ENCODE peak calls at places on chromosomes 1 and 21, in five cellular contexts. Q is heart left ventricle, V is NT2/D1, R is Peyer's patch, O is GM23338. C is an unnamed sample.

GRCh38 chr1:226702957-226703831 is 35.9 kb downstream of the ITPKB start:
- DNase-seq in Q (peak; percentile 87), O (peak; percentile 81), R (peak; percentile 77), V (peak; percentile 40), C (peak; percentile 89)

GRCh38 chr21:21463456-21463855 is 465.2 kb downstream of the NCAM2 start:
- DNase-seq in O (peak; percentile 4), V (no peak), R (no peak), Q (no peak), C (no peak)

GRCh38 chr21:31895069-31895851 is 22.4 kb downstream of the HUNK start:
- DNase-seq in R (no peak), V (no peak), O (no peak), Q (no peak), C (no peak)

GRCh38 chr1:62613325-62613727 is 16.0 kb downstream of the ANGPTL3 start:
- DNase-seq in R (no peak), V (no peak), O (no peak), Q (no peak), C (no peak)

GRCh38 chr1:162906485-162906884 is 45.5 kb upstream of the CCDC190 start:
- DNase-seq in R (no peak), O (no peak), Q (no peak), V (no peak), C (no peak)

GRCh38 chr1:172533511-172534116 is 664 bp downstream of the SUCO start:
- DNase-seq in V (peak; percentile 32), O (peak; percentile 36), R (peak; percentile 54), Q (peak; percentile 20), C (peak; percentile 57)

GRCh38 chr1:187070076-187070475 is 241.3 kb downstream of the PLA2G4A start:
- DNase-seq in Q (no peak), V (no peak), O (no peak), R (no peak), C (no peak)

GRCh38 chr1:205319081-205320018 is 2.2 kb downstream of the NUAK2 start:
- DNase-seq in V (no peak), R (peak; percentile 52), Q (peak; percentile 48), O (no peak), C (no peak)

GRCh38 chr21:42461881-42462877 is 33.8 kb downstream of the RSPH1 start:
- DNase-seq in V (no peak), Q (no peak), R (no peak), O (peak; percentile 55), C (no peak)

GRCh38 chr1:84570436-84571149 is 3.6 kb downstream of the CTBS start:
- DNase-seq in Q (no peak), V (no peak), R (no peak), O (no peak), C (no peak)

GRCh38 chr1:202501281-202501680 is 152.8 kb downstream of the PPP1R12B start:
- DNase-seq in V (peak; percentile 28), O (peak; percentile 28), R (no peak), Q (no peak), C (no peak)

GRCh38 chr1:93716974-93717373 is 35.3 kb upstream of the BCAR3 start:
- DNase-seq in R (no peak), O (no peak), V (no peak), Q (no peak), C (no peak)

GRCh38 chr21:37644666-37645065 is 271.6 kb downstream of the KCNJ6 start:
- DNase-seq in V (no peak), R (no peak), Q (no peak), O (peak; percentile 82), C (no peak)

GRCh38 chr21:25375675-25376074 is 231.6 kb downstream of the MRPL39 start:
- DNase-seq in V (no peak), O (no peak), R (no peak), Q (no peak), C (no peak)

GRCh38 chr21:36641346-36641745 is 57.6 kb upstream of the SIM2 start:
- DNase-seq in Q (no peak), R (no peak), O (no peak), V (no peak), C (no peak)

GRCh38 chr1:91701494-91701869 is 184.5 kb downstream of the TGFBR3 start:
- DNase-seq in R (no peak), Q (no peak), V (no peak), O (no peak), C (no peak)

GRCh38 chr1:208475951-208476824 is 232.0 kb upstream of the PLXNA2 start:
- DNase-seq in V (peak; percentile 89), R (no peak), O (peak; percentile 86), Q (peak; percentile 31), C (no peak)

GRCh38 chr1:114558548-114558947 is 22.9 kb downstream of the BCAS2 start:
- DNase-seq in V (no peak), R (no peak), O (peak; percentile 56), Q (no peak), C (no peak)

GRCh38 chr1:48572134-48572533 is 100.1 kb upstream of the SPATA6 start:
- DNase-seq in V (no peak), O (no peak), R (no peak), Q (no peak), C (no peak)

GRCh38 chr1:115478933-115479551 is 141.0 kb upstream of the NGF start:
- DNase-seq in V (no peak), Q (no peak), R (no peak), O (peak; percentile 15), C (no peak)

GRCh38 chr1:102640312-102640711 is 468.0 kb downstream of the COL11A1 start:
- DNase-seq in R (no peak), O (no peak), Q (no peak), V (no peak), C (no peak)

GRCh38 chr1:163048970-163049680 is 20.0 kb upstream of the RGS4 start:
- DNase-seq in V (no peak), Q (no peak), O (no peak), R (no peak), C (no peak)

GRCh38 chr1:29417558-29417858 is 181.2 kb downstream of the PTPRU start:
- DNase-seq in Q (no peak), O (no peak), R (no peak), V (no peak), C (no peak)

GRCh38 chr1:43961692-43962091 is 8.1 kb upstream of the DPH2 start:
- DNase-seq in Q (no peak), V (no peak), O (no peak), R (no peak), C (no peak)

GRCh38 chr1:234610582-234611152 is 689 bp upstream of the IRF2BP2 start:
- DNase-seq in V (peak; percentile 88), O (peak; percentile 92), R (peak; percentile 93), Q (peak; percentile 97), C (peak; percentile 93)
- H3K4me1 ChIP-seq in V (peaks cover 14% of the 10 kb centered on the region), O (peaks cover 44% of the 10 kb centered on the region), R (peaks cover 25% of the 10 kb centered on the region), Q (peaks cover 9% of the 10 kb centered on the region), C (peaks cover 42% of the 10 kb centered on the region)

GRCh38 chr1:27435566-27436203 is 43.3 kb downstream of the GPR3 start:
- DNase-seq in Q (no peak), R (peak; percentile 49), O (no peak), V (no peak), C (no peak)
- H3K4me1 ChIP-seq in Q (peaks cover 23% of the 10 kb centered on the region), R (peaks cover 77% of the 10 kb centered on the region), O (peaks cover 44% of the 10 kb centered on the region), V (peaks cover 2% of the 10 kb centered on the region), C (peaks cover 61% of the 10 kb centered on the region)

GRCh38 chr1:211340622-211341487 is 14.2 kb downstream of the TRAF5 start:
- DNase-seq in O (no peak), R (peak; percentile 15), Q (no peak), V (no peak), C (no peak)

GRCh38 chr1:211345719-211346118 is 19.1 kb downstream of the TRAF5 start:
- DNase-seq in R (peak; percentile 1), V (peak; percentile 54), Q (no peak), O (peak; percentile 80), C (no peak)

GRCh38 chr1:211341999-211342398 is 15.4 kb downstream of the TRAF5 start:
- DNase-seq in O (no peak), Q (no peak), V (no peak), R (no peak), C (no peak)

GRCh38 chr1:211344335-211344664 is 17.7 kb downstream of the TRAF5 start:
- DNase-seq in O (no peak), R (peak; percentile 21), V (no peak), Q (no peak), C (no peak)

DNA sequence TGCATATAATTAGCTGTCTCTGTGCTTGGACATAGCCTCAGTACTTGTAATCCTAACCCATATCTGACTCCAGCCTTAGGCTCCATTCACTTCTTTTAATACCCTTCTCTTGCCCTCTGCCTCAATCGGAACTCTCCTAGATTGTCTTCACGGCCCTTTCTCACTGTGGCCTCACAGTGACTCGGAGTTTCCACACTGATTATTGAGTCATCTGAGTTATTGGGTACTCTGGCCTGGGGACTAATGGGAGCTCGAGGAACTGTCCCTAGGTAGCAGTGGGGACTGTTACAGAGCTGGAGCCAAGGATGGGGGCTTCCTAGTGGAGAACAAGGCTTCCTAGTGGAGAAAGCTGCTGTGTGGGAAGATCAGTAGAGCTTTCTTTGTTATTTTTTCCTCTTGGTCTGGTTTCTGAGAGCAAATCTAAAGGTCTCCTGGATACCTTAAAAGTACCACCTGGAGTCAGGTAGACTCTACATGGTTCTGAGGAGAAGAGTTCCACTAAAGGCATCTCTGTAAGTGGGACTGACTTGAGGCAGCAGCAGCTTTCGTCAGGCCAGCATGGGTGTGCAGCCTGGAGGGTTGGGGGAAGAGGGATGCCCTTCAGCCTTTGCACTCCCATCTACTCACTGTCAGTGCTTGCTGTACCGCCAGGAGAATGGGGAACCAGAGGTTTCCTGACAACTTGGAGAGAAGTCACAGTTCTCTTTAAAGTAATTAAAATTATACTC is 17.1 kb downstream of the TRAF5 start:
- DNase-seq in R (peak; percentile 12), Q (no peak), V (no peak), O (no peak), C (no peak)
- H3K4me1 ChIP-seq in R (peaks cover 28% of the 10 kb centered on the region), Q (no peaks in the 10 kb centered on the region), V (peaks cover 20% of the 10 kb centered on the region), O (peaks cover 9% of the 10 kb centered on the region), C (peaks cover 28% of the 10 kb centered on the region)

GRCh38 chr1:179293340-179294327 is at the start of gene SOAT1:
- DNase-seq in R (peak; percentile 99), Q (peak; percentile 94), O (peak; percentile 96), V (peak; percentile 96), C (peak; percentile 87)

GRCh38 chr1:179296356-179296755 is 2.8 kb downstream of the SOAT1 start:
- DNase-seq in O (peak; percentile 54), V (peak; percentile 47), R (no peak), Q (no peak), C (no peak)

GRCh38 chr1:179296831-179297377 is 3.3 kb downstream of the SOAT1 start:
- DNase-seq in Q (no peak), V (no peak), O (no peak), R (no peak), C (no peak)

GRCh38 chr1:179298952-179299351 is 5.4 kb downstream of the SOAT1 start:
- DNase-seq in R (peak; percentile 65), O (no peak), V (no peak), Q (no peak), C (peak; percentile 80)

GRCh38 chr1:179295356-179295755 is 1.8 kb downstream of the SOAT1 start:
- DNase-seq in Q (no peak), R (no peak), O (no peak), V (no peak), C (no peak)
- H3K4me1 ChIP-seq in Q (peaks cover 11% of the 10 kb centered on the region), R (peaks cover 16% of the 10 kb centered on the region), O (peaks cover 7% of the 10 kb centered on the region), V (peaks cover 3% of the 10 kb centered on the region), C (peaks cover 38% of the 10 kb centered on the region)